ENCODE peak calls at places on chromosome 15, in seven cellular contexts. O is stimulated activated CD4-positive, alpha-beta T cell treated with anti-CD3 and anti-CD28 coated beads, Interleukin-15, amount 100 ng/mL, for 1 hour; K is NCI-H460; I is substantia nigra; H is stimulated activated CD8-positive, alpha-beta memory T cell treated with anti-CD3 and anti-CD28 coated beads, Interleukin-4, amount 100 ng/mL, for 24 hours; X is fibroblast of the conjunctiva; M is nephron progenitor cell. Y is an unnamed sample.

GRCh38 chr15:62691008-62691407 is 351.5 kb upstream of the TPM1 start:
- DNase-seq in X (no peak), K (no peak), H (no peak), I (no peak), M (no peak), O (no peak), Y (no peak)

GRCh38 chr15:91970142-91970541 is 116.6 kb downstream of the SLCO3A1 start:
- DNase-seq in I (peak), H (no peak), O (no peak), K (no peak), X (peak), M (no peak), Y (no peak)

GRCh38 chr15:34436956-34437442 is 609 bp downstream of the GOLGA8A start:
- DNase-seq in H (peak), I (no peak), M (peak), X (no peak), O (peak), K (no peak), Y (peak)

GRCh38 chr15:39156166-39156565 is 424.7 kb upstream of the THBS1 start:
- DNase-seq in O (no peak), K (no peak), X (peak), M (no peak), I (no peak), H (no peak), Y (no peak)

GRCh38 chr15:99105516-99106341 is 849 bp downstream of the SYNM start:
- DNase-seq in M (peak), I (peak), K (peak), H (peak), O (no peak), X (no peak), Y (peak)

GRCh38 chr15:68995754-68996141 is 18.7 kb upstream of the NOX5 start:
- DNase-seq in K (no peak), I (no peak), M (no peak), H (no peak), O (no peak), X (no peak), Y (no peak)

GRCh38 chr15:52331490-52332240 is 36.1 kb upstream of the MYO5C start:
- DNase-seq in K (peak), O (peak), I (no peak), H (peak), X (peak), M (no peak), Y (no peak)

GRCh38 chr15:27847775-27848710 is 251.1 kb downstream of the OCA2 start:
- DNase-seq in O (no peak), H (no peak), I (no peak), K (no peak), X (no peak), M (no peak), Y (no peak)

GRCh38 chr15:87863152-87863551 is 393.4 kb downstream of the NTRK3 start:
- DNase-seq in I (no peak), O (no peak), K (no peak), H (no peak), M (peak), X (no peak), Y (no peak)

GRCh38 chr15:38010390-38010789 is 76.0 kb downstream of the TMCO5A start:
- DNase-seq in M (no peak), O (no peak), X (no peak), K (no peak), I (no peak), H (no peak), Y (no peak)

GRCh38 chr15:81380203-81380602 is 6.2 kb upstream of the TMC3 start:
- DNase-seq in H (no peak), I (no peak), M (no peak), X (no peak), O (no peak), K (no peak), Y (no peak)

GRCh38 chr15:66780172-66780972 is 78.3 kb downstream of the SMAD6 start:
- DNase-seq in X (no peak), O (no peak), M (no peak), H (no peak), K (no peak), I (no peak), Y (no peak)

GRCh38 chr15:50493625-50494024 is 52.8 kb downstream of the USP50 start:
- DNase-seq in X (no peak), K (no peak), I (no peak), M (no peak), O (no peak), H (no peak), Y (no peak)

GRCh38 chr15:40823572-40824343 is 4.8 kb downstream of the PPP1R14D start:
- DNase-seq in I (no peak), H (no peak), O (no peak), M (no peak), X (no peak), K (no peak), Y (no peak)

GRCh38 chr15:66729339-66729951 is 27.4 kb downstream of the SMAD6 start:
- DNase-seq in X (no peak), I (no peak), O (no peak), M (peak), H (no peak), K (no peak), Y (no peak)

GRCh38 chr15:24956131-24956838 is 1.5 kb downstream of the SNRPN start:
- DNase-seq in I (peak), M (peak), O (peak), H (peak), X (peak), K (peak), Y (peak)

GRCh38 chr15:78906310-78906608 is 33.6 kb downstream of the MORF4L1 start:
- DNase-seq in M (no peak), H (no peak), I (no peak), K (peak), O (no peak), X (peak), Y (no peak)

GRCh38 chr15:41782486-41783271 is 8.4 kb downstream of the MAPKBP1 start:
- DNase-seq in H (no peak), O (no peak), K (no peak), X (no peak), I (no peak), M (no peak), Y (no peak)

GRCh38 chr15:47609693-47610092 is 107.6 kb upstream of the SEMA6D start:
- DNase-seq in K (no peak), X (no peak), M (no peak), H (no peak), O (no peak), I (no peak), Y (no peak)

GRCh38 chr15:47934342-47934741 is 186.4 kb upstream of the SLC24A5 start:
- DNase-seq in H (no peak), K (no peak), O (no peak), M (no peak), I (no peak), X (no peak), Y (no peak)

GRCh38 chr15:70853270-70853854 is 595 bp downstream of the LARP6 start:
- DNase-seq in I (no peak), K (no peak), X (peak), M (peak), O (no peak), H (no peak), Y (no peak)

GRCh38 chr15:50148362-50148963 is 29.4 kb upstream of the ATP8B4 start:
- DNase-seq in O (no peak), I (no peak), H (no peak), K (peak), M (peak), X (peak), Y (no peak)

Y was measured in central memory CD8-positive, alpha-beta T cell.